ENCODE peak calls at places on chromosomes 1 and 21, in nine cellular contexts. Z, S, J, A, O, T, R, E and C are unnamed samples.

GRCh38 chr1:103517380-103518047 is 8.0 kb upstream of the RNPC3 start:
- DNase-seq in A (no peak), J (no peak), E (peak), S (no peak), O (no peak), R (no peak), Z (no peak), T (no peak), C (no peak)

GRCh38 chr1:31702836-31703404 is 897 bp downstream of the COL16A1 start:
- DNase-seq in E (no peak), J (no peak), R (no peak), S (no peak), O (no peak), Z (no peak), T (no peak), A (no peak), C (no peak)

GRCh38 chr1:147168626-147169058 is 3.6 kb downstream of the PRKAB2 start:
- DNase-seq in Z (peak), S (no peak), T (no peak), A (no peak), J (no peak), O (no peak), R (peak), E (no peak), C (no peak)

GRCh38 chr1:24970399-24970753 is 40.3 kb upstream of the RUNX3 start:
- DNase-seq in E (no peak), T (no peak), Z (no peak), J (no peak), S (no peak), O (no peak), R (peak), A (peak), C (peak)

GRCh38 chr1:17759114-17759513 is 4.0 kb downstream of the ACTL8 start:
- DNase-seq in O (no peak), S (no peak), R (no peak), T (peak), A (peak), Z (no peak), J (no peak), E (peak), C (no peak)

GRCh38 chr1:116697892-116698595 is 30.5 kb upstream of the IGSF3 start:
- DNase-seq in S (no peak), R (no peak), A (no peak), O (no peak), J (no peak), E (no peak), T (no peak), Z (no peak), C (no peak)

GRCh38 chr1:58745666-58746065 is 38.2 kb downstream of the JUN start:
- DNase-seq in S (no peak), A (no peak), T (no peak), J (no peak), Z (no peak), O (no peak), R (no peak), E (no peak), C (no peak)

GRCh38 chr1:86068126-86068805 is 88.3 kb downstream of the COL24A1 start:
- DNase-seq in Z (no peak), R (peak), O (no peak), T (no peak), A (no peak), E (no peak), S (no peak), J (no peak), C (no peak)

GRCh38 chr1:110488867-110489266 is 30.1 kb downstream of the KCNA10 start:
- DNase-seq in S (no peak), A (no peak), O (no peak), J (no peak), R (no peak), T (no peak), Z (no peak), E (no peak), C (no peak)

GRCh38 chr1:182129398-182129797 is 67.9 kb upstream of the ZNF648 start:
- DNase-seq in Z (peak), J (no peak), O (no peak), T (no peak), A (no peak), R (no peak), E (no peak), S (no peak), C (no peak)

GRCh38 chr1:156865258-156865657 is 4.6 kb downstream of the NTRK1 start:
- DNase-seq in O (no peak), T (no peak), R (no peak), Z (no peak), E (no peak), A (no peak), J (no peak), S (no peak), C (no peak)

GRCh38 chr1:223364685-223365382 is 858 bp upstream of the SUSD4 start:
- DNase-seq in J (no peak), T (no peak), S (no peak), A (peak), E (no peak), R (no peak), Z (no peak), O (no peak), C (peak)

GRCh38 chr21:46027855-46028493 is 46.4 kb downstream of the COL6A1 start:
- DNase-seq in A (no peak), E (no peak), S (no peak), T (no peak), Z (no peak), J (no peak), O (peak), R (no peak), C (no peak)

GRCh38 chr1:233242827-233243483 is 52.6 kb downstream of the PCNX2 start:
- DNase-seq in O (no peak), Z (no peak), S (no peak), E (no peak), T (no peak), A (no peak), J (no peak), R (no peak), C (no peak)

GRCh38 chr1:155009742-155010141 is 7.1 kb downstream of the ZBTB7B start:
- DNase-seq in S (no peak), R (no peak), O (no peak), Z (no peak), T (no peak), J (no peak), A (no peak), E (no peak), C (no peak)

GRCh38 chr1:64062941-64063581 is 140.4 kb upstream of the UBE2U start:
- DNase-seq in E (no peak), A (no peak), Z (no peak), R (no peak), S (no peak), T (no peak), O (no peak), J (no peak), C (no peak)

GRCh38 chr1:51535006-51535592 is 16.0 kb upstream of the EPS15 start:
- DNase-seq in J (no peak), R (peak), O (peak), S (peak), T (peak), E (peak), A (peak), Z (peak), C (peak)

GRCh38 chr1:192476802-192477298 is 98.7 kb upstream of the RGS1 start:
- DNase-seq in S (no peak), E (peak), O (no peak), T (no peak), J (peak), R (peak), A (peak), Z (no peak), C (no peak)

GRCh38 chr1:234768569-234769283 is 158.7 kb upstream of the IRF2BP2 start:
- DNase-seq in T (no peak), A (no peak), R (no peak), S (no peak), O (no peak), E (peak), Z (no peak), J (no peak), C (no peak)

GRCh38 chr21:39116761-39117425 is 66.4 kb downstream of the PSMG1 start:
- DNase-seq in O (no peak), A (no peak), T (no peak), J (no peak), R (no peak), S (no peak), E (no peak), Z (no peak), C (no peak)

DNA sequence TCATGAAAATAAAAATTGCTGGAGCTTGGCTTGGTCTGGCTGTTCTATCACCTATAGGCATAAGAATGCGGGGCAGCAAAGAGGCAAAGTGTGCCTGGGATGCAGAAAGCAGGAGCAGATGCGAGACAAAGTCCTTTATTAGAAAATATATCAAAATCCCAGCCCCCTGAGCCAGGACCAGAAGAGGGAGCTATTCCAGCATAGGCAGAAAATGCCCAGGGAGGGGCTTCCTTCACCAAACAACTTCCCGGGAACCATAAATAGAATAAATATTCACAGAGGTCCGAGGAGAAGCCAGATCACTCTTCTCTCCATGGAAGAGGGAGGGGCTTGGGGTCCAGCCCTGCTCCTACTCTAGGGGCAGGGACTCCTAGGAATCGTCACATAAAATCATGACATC is 5.0 kb downstream of the PPOX start:
- DNase-seq in S (no peak), Z (no peak), J (no peak), T (no peak), O (no peak), A (no peak), E (no peak), R (no peak), C (no peak)
- TF ChIP-seq CTCF in S (no peak), Z (no peak), J (no peak), T (peak), O (no peak), A (peak), E (no peak), R (peak), C (no peak)

GRCh38 chr1:113949007-113949406 is 19.9 kb downstream of the HIPK1 start:
- DNase-seq in J (no peak), O (no peak), E (no peak), T (no peak), A (no peak), S (no peak), R (no peak), Z (no peak), C (no peak)
- TF ChIP-seq CTCF in J (peak), O (peak), E (no peak), T (peak), A (peak), S (peak), R (peak), Z (no peak), C (peak)

GRCh38 chr1:101239095-101240040 is 2.5 kb downstream of the S1PR1 start:
- DNase-seq in T (no peak), R (no peak), J (no peak), S (peak), O (no peak), E (peak), A (no peak), Z (no peak), C (no peak)
- TF ChIP-seq CTCF in T (no peak), R (no peak), J (no peak), S (peak), O (no peak), E (no peak), A (peak), Z (no peak), C (peak)

GRCh38 chr1:26161408-26162219 is 2.7 kb downstream of the FAM110D start:
- DNase-seq in S (no peak), E (no peak), J (no peak), T (peak), Z (peak), R (no peak), O (no peak), A (peak), C (peak)
- TF ChIP-seq CTCF in S (no peak), E (no peak), J (no peak), T (peak), Z (no peak), R (no peak), O (peak), A (no peak), C (no peak)